ENCODE peak calls at places on chromosomes 1 and 21, in eight cellular contexts. Z is endothelial cell of umbilical vein, F is mesendoderm, Q is uterus, L is Caco-2, U is pancreas, W is left ventricle myocardium inferior, M is mesenchymal stem cell. Y is an unnamed sample.
A peak's percentile ranks its signal among the peaks of the same experiment; 100 is the strongest.

GRCh38 chr1:169368406-169368769 is 393 bp downstream of the BLZF1 start:
- DNase-seq in Z (peak; percentile 51), F (no peak), Q (no peak), L (no peak), U (peak; percentile 51), W (no peak), M (no peak), Y (no peak)

GRCh38 chr1:203342192-203342940 is 8.6 kb downstream of the FMOD start:
- DNase-seq in Z (peak; percentile 44), F (peak; percentile 90), Q (peak; percentile 59), L (peak; percentile 75), U (peak; percentile 65), W (peak; percentile 34), M (peak; percentile 48), Y (no peak)

GRCh38 chr1:204408074-204408507 is 3.5 kb downstream of the PPP1R15B start:
- DNase-seq in Z (peak; percentile 67), F (no peak), Q (peak; percentile 79), L (no peak), U (peak; percentile 75), W (peak; percentile 76), M (peak; percentile 70), Y (peak; percentile 29)

GRCh38 chr1:13714851-13715250 is 14.9 kb downstream of the PRDM2 start:
- DNase-seq in Z (no peak), F (no peak), Q (no peak), L (no peak), U (no peak), W (no peak), M (no peak), Y (no peak)

GRCh38 chr1:39481289-39481688 is 10.1 kb upstream of the BMP8A start:
- DNase-seq in Z (no peak), F (no peak), Q (no peak), L (no peak), U (no peak), W (no peak), M (no peak), Y (no peak)

GRCh38 chr1:178310685-178311105 is 186.1 kb downstream of the CLEC20A start:
- DNase-seq in Z (peak; percentile 70), F (peak; percentile 93), Q (no peak), L (peak; percentile 68), U (no peak), W (no peak), M (peak; percentile 89), Y (peak; percentile 86)

GRCh38 chr21:45291613-45292398 is 4.1 kb upstream of the POFUT2 start:
- DNase-seq in Z (no peak), F (no peak), Q (no peak), L (no peak), U (no peak), W (no peak), M (no peak), Y (no peak)

GRCh38 chr1:185474440-185475149 is 157.6 kb upstream of the IVNS1ABP start:
- DNase-seq in Z (no peak), F (no peak), Q (no peak), L (no peak), U (no peak), W (no peak), M (no peak), Y (no peak)

GRCh38 chr1:84571150-84571535 is 3.1 kb downstream of the CTBS start:
- DNase-seq in Z (peak; percentile 9), F (no peak), Q (no peak), L (no peak), U (no peak), W (no peak), M (peak; percentile 20), Y (no peak)

GRCh38 chr1:152035406-152036315 is 1.1 kb downstream of the S100A11 start:
- DNase-seq in Z (peak; percentile 63), F (peak; percentile 61), Q (peak; percentile 29), L (peak; percentile 27), U (no peak), W (no peak), M (peak; percentile 53), Y (no peak)

GRCh38 chr1:221887758-221888157 is 145.9 kb upstream of the DUSP10 start:
- DNase-seq in Z (no peak), F (no peak), Q (no peak), L (no peak), U (no peak), W (no peak), M (no peak), Y (no peak)
- H3K4me1 ChIP-seq in Z (no peaks in the 10 kb centered on the region), F (no peaks in the 10 kb centered on the region), Q (no peaks in the 10 kb centered on the region), L (no peaks in the 10 kb centered on the region), U (no peaks in the 10 kb centered on the region), W (peaks cover 17% of the 10 kb centered on the region), M (peaks cover 7% of the 10 kb centered on the region), Y (peaks cover 55% of the 10 kb centered on the region)

GRCh38 chr1:206606867-206607266 is 5.4 kb downstream of the EIF2D start:
- DNase-seq in Z (peak; percentile 41), F (peak; percentile 65), Q (no peak), L (peak; percentile 56), U (no peak), W (no peak), M (peak; percentile 56), Y (no peak)
- H3K4me1 ChIP-seq in Z (peaks cover 7% of the 10 kb centered on the region), F (peaks cover 5% of the 10 kb centered on the region), Q (peaks cover 6% of the 10 kb centered on the region), L (no peaks in the 10 kb centered on the region), U (peaks cover 8% of the 10 kb centered on the region), W (peaks cover 10% of the 10 kb centered on the region), M (peaks cover 4% of the 10 kb centered on the region), Y (peaks cover 8% of the 10 kb centered on the region)

GRCh38 chr21:31802331-31802730 is 70.4 kb upstream of the SCAF4 start:
- DNase-seq in Z (no peak), F (peak; percentile 10), Q (no peak), L (no peak), U (no peak), W (no peak), M (no peak), Y (no peak)
- H3K4me1 ChIP-seq in Z (no peaks in the 10 kb centered on the region), F (no peaks in the 10 kb centered on the region), Q (no peaks in the 10 kb centered on the region), L (no peaks in the 10 kb centered on the region), U (no peaks in the 10 kb centered on the region), W (no peaks in the 10 kb centered on the region), M (no peaks in the 10 kb centered on the region), Y (no peaks in the 10 kb centered on the region)

GRCh38 chr1:167800241-167800640 is 78.5 kb downstream of the MPZL1 start:
- DNase-seq in Z (no peak), F (peak; percentile 61), Q (no peak), L (no peak), U (no peak), W (no peak), M (no peak), Y (no peak)

GRCh38 chr1:167799747-167800146 is 78.0 kb downstream of the MPZL1 start:
- DNase-seq in Z (no peak), F (no peak), Q (no peak), L (no peak), U (no peak), W (no peak), M (no peak), Y (no peak)

GRCh38 chr1:167802235-167802634 is 80.5 kb downstream of the MPZL1 start:
- DNase-seq in Z (no peak), F (no peak), Q (no peak), L (no peak), U (no peak), W (no peak), M (no peak), Y (no peak)

GRCh38 chr1:167805041-167805556 is 83.3 kb downstream of the MPZL1 start:
- DNase-seq in Z (no peak), F (no peak), Q (no peak), L (no peak), U (no peak), W (no peak), M (no peak), Y (no peak)

GRCh38 chr1:167803358-167804217 is 81.8 kb downstream of the MPZL1 start:
- DNase-seq in Z (peak; percentile 92), F (peak; percentile 99), Q (peak; percentile 92), L (peak; percentile 90), U (peak; percentile 96), W (peak; percentile 92), M (peak; percentile 93), Y (peak; percentile 87)
- H3K4me1 ChIP-seq in Z (peaks cover 5% of the 10 kb centered on the region), F (no peaks in the 10 kb centered on the region), Q (no peaks in the 10 kb centered on the region), L (peaks cover 32% of the 10 kb centered on the region), U (no peaks in the 10 kb centered on the region), W (peaks cover 6% of the 10 kb centered on the region), M (peaks cover 8% of the 10 kb centered on the region), Y (no peaks in the 10 kb centered on the region)

GRCh38 chr1:234719454-234720258 is 109.7 kb upstream of the IRF2BP2 start:
- DNase-seq in Z (peak; percentile 30), F (no peak), Q (no peak), L (no peak), U (no peak), W (no peak), M (no peak), Y (no peak)
- H3K4me1 ChIP-seq in Z (peaks cover 70% of the 10 kb centered on the region), F (peaks cover 4% of the 10 kb centered on the region), Q (peaks cover 40% of the 10 kb centered on the region), L (peaks cover 92% of the 10 kb centered on the region), U (peaks cover 69% of the 10 kb centered on the region), W (peaks cover 89% of the 10 kb centered on the region), M (peaks cover 28% of the 10 kb centered on the region), Y (peaks cover 36% of the 10 kb centered on the region)

DNA sequence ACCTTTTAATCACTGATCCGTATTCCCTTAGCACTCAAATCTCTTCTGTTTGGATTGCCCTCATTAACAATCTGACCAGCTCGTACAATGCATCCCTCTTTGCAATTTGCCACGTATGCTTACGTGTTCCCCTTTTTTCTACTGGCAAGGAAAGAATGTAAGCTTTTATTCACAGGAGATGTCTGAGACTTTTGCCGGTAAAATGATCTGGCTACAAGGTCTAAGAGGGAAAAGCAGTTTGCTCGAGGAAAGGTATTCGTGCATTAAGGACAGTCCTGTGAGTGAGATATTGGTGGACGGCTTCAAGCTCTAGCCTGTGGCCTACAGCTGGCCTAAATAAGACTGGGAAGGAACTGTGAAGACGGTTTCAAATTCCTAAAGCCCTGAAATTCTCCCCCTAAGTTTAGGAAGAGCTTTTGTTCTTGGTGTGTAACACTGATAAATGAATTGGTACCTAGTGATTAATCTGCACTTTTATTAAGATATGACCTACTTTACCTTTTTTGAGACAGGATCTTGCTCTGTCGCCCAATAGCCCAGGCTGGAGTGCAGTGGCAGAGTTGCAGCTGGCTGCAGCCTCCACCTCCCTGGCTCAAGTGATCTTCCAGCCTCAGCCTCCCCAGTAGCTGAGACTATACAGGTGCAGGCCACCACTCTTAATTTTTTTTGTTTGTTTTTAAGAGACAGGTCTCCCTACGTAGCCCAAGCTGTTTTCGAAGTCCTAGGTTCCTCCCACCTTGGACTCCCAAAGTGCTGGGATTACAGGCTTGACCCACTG is 895 bp upstream of the UBR4 start:
- DNase-seq in Z (peak; percentile 60), F (peak; percentile 42), Q (no peak), L (no peak), U (no peak), W (no peak), M (peak; percentile 57), Y (no peak)
- H3K4me1 ChIP-seq in Z (peaks cover 20% of the 10 kb centered on the region), F (no peaks in the 10 kb centered on the region), Q (peaks cover 13% of the 10 kb centered on the region), L (peaks cover 23% of the 10 kb centered on the region), U (peaks cover 23% of the 10 kb centered on the region), W (peaks cover 74% of the 10 kb centered on the region), M (peaks cover 7% of the 10 kb centered on the region), Y (peaks cover 19% of the 10 kb centered on the region)

Y was measured in PC-9.